ENCODE peak calls at places on chromosome 4, in five cellular contexts. E, Q, Y, V and M are unnamed samples.
A peak's percentile ranks its signal among the peaks of the same experiment; 100 is the strongest.

GRCh38 chr4:95027906-95028618 is 270.3 kb downstream of the BMPR1B start:
- DNase-seq in E (no peak), Q (no peak), Y (no peak), V (no peak), M (no peak)

GRCh38 chr4:138816883-138817282 is 198.7 kb upstream of the NOCT start:
- DNase-seq in E (no peak), Q (no peak), Y (no peak), V (no peak), M (no peak)

GRCh38 chr4:184283659-184284335 is 66.1 kb upstream of the ENPP6 start:
- DNase-seq in E (no peak), Q (no peak), Y (no peak), V (peak; percentile 2), M (peak; percentile 35)

GRCh38 chr4:127162741-127163140 is 470.0 kb upstream of the INTU start:
- DNase-seq in E (no peak), Q (no peak), Y (no peak), V (no peak), M (no peak)

GRCh38 chr4:184695178-184695896 is 38.6 kb downstream of the CENPU start:
- DNase-seq in E (no peak), Q (no peak), Y (no peak), V (no peak), M (no peak)

GRCh38 chr4:153257151-153257620 is 52.9 kb downstream of the TRIM2 start:
- DNase-seq in E (no peak), Q (no peak), Y (peak; percentile 65), V (no peak), M (no peak)

GRCh38 chr4:48914311-48914710 is 7.7 kb upstream of the OCIAD2 start:
- DNase-seq in E (no peak), Q (no peak), Y (no peak), V (no peak), M (no peak)

GRCh38 chr4:173590697-173591096 is 60.7 kb upstream of the HAND2 start:
- DNase-seq in E (no peak), Q (no peak), Y (no peak), V (no peak), M (no peak)

GRCh38 chr4:142393127-142393526 is 453.0 kb downstream of the INPP4B start:
- DNase-seq in E (no peak), Q (no peak), Y (no peak), V (no peak), M (no peak)

GRCh38 chr4:41692717-41693345 is 55.7 kb downstream of the PHOX2B start:
- DNase-seq in E (no peak), Q (peak; percentile 46), Y (peak; percentile 72), V (peak; percentile 70), M (peak; percentile 2)

GRCh38 chr4:19026281-19026680 is 1004.7 kb upstream of the LCORL start:
- DNase-seq in E (no peak), Q (no peak), Y (no peak), V (no peak), M (no peak)

GRCh38 chr4:176404591-176404990 is 84.8 kb downstream of the SPCS3 start:
- DNase-seq in E (no peak), Q (no peak), Y (no peak), V (no peak), M (no peak)
- TF ChIP-seq JUND in E (no peak), Q (no peak), Y (no peak), V (no peak), M (no peak)

DNA sequence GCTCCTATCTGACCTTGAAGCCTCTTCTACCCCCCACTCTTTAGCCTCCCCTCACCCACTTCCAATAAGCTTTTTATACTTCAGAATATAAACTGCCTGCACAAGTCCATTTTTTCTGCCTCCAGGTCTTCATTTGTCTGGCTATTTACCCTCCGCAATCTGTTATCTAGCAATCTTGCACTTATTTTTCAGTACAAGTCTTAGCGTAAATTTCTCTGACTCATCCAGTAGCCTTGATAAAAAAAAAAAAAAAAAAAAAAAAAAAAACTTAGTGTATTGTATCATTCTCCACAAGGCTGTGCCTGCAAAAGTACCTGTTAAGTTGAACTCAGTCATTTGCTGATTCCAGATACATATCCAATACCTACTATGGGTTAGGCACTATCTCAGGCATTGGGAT is 219.5 kb upstream of the DKK2 start:
- DNase-seq in E (no peak), Q (no peak), Y (no peak), V (no peak), M (no peak)
- TF ChIP-seq JUND in E (no peak), Q (no peak), Y (no peak), V (no peak), M (no peak)

GRCh38 chr4:118923891-118924290 is 35.2 kb downstream of the SYNPO2 start:
- DNase-seq in E (no peak), Q (no peak), Y (no peak), V (no peak), M (no peak)

GRCh38 chr4:118917582-118917981 is 28.9 kb downstream of the SYNPO2 start:
- DNase-seq in E (no peak), Q (no peak), Y (no peak), V (no peak), M (no peak)

GRCh38 chr4:118918388-118918787 is 29.7 kb downstream of the SYNPO2 start:
- DNase-seq in E (no peak), Q (no peak), Y (no peak), V (no peak), M (no peak)

GRCh38 chr4:118921736-118922135 is 33.1 kb downstream of the SYNPO2 start:
- DNase-seq in E (no peak), Q (no peak), Y (no peak), V (no peak), M (no peak)

GRCh38 chr4:118920247-118920646 is 31.6 kb downstream of the SYNPO2 start:
- DNase-seq in E (no peak), Q (no peak), Y (no peak), V (no peak), M (no peak)
- TF ChIP-seq JUND in E (no peak), Q (no peak), Y (no peak), V (no peak), M (no peak)

GRCh38 chr4:39616651-39617050 is 22.0 kb downstream of the SMIM14 start:
- DNase-seq in E (no peak), Q (no peak), Y (no peak), V (no peak), M (no peak)
- TF ChIP-seq JUND in E (no peak), Q (no peak), Y (no peak), V (no peak), M (no peak)

GRCh38 chr4:186481998-186482790 is 73.2 kb downstream of the MTNR1A start:
- DNase-seq in E (no peak), Q (no peak), Y (peak; percentile 53), V (no peak), M (no peak)

GRCh38 chr4:186487726-186488125 is 67.6 kb downstream of the MTNR1A start:
- DNase-seq in E (no peak), Q (no peak), Y (no peak), V (no peak), M (no peak)

GRCh38 chr4:186485621-186486062 is 69.7 kb downstream of the MTNR1A start:
- DNase-seq in E (no peak), Q (peak; percentile 23), Y (peak; percentile 53), V (no peak), M (peak; percentile 41)

GRCh38 chr4:186483656-186484055 is 71.7 kb downstream of the MTNR1A start:
- DNase-seq in E (no peak), Q (no peak), Y (no peak), V (no peak), M (no peak)

DNA sequence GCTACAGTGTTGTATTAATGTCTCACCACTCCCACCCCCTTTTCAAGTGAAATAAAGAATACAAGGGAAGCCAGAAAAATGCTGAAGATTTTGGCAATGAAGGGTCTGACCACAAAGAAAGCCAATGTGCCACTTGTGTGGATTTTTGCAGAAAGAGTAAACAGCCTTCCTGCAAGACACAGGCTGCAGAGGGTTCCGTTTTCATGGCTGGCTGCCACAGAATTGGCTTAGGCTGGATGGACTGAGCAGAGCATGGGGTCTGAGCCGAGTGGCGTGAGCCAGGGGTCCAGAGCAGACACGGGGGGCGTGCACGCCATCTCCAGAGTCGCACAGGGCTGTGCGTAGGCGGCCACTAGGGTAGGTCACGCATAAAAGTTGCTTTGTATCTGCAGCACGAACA is 69.2 kb downstream of the MTNR1A start:
- DNase-seq in E (no peak), Q (no peak), Y (no peak), V (no peak), M (no peak)
- TF ChIP-seq JUND in E (no peak), Q (no peak), Y (no peak), V (no peak), M (no peak)

DNA sequence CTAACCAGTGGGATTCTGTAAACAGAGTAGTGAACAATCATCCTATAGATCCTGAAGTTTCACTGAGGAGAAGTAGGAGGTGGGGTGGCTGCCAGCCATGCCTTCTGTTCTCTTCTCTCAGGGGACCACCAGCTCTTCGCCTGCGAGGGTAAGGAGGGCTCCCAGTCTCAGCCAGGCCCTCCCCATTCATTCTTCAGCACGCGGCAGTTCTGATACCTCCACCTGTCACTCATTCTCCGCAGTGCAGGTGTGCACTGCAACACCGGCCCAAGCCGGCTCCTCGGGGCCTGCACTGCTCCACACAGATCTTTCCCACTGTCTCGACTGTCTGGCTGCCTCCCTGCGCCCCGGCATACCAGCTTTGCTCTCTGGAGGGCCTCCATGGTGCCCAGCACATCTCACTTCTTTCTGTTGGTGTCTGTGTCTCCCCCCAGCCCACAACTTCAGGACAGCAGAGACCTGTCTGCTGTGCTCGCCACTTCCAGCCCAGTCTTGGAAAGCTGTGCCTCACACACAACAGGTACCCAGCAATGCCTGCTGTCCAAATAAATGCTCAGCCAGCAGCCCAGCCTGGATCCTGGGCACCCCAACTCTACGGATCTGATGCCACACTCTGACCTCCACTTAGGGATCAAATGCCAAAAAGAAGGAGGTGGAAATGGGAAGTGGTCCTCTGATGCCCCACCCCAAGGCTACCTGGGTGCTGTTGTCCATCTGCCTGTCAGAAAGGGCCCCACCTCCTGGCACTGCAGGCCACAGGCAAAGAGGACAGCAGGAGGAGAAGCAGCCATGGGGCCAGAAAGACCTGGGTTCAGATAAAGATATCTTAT is 29.0 kb downstream of the ACOX3 start:
- DNase-seq in E (no peak), Q (no peak), Y (no peak), V (no peak), M (no peak)
- TF ChIP-seq JUND in E (no peak), Q (no peak), Y (no peak), V (no peak), M (no peak)

GRCh38 chr4:71441186-71442169 is 102.7 kb downstream of the SLC4A4 start:
- DNase-seq in E (no peak), Q (no peak), Y (no peak), V (no peak), M (no peak)
- TF ChIP-seq JUND in E (no peak), Q (no peak), Y (no peak), V (peak; percentile 76), M (no peak)